ENCODE peak calls at places on chromosomes 16 and 17, in seven cellular contexts. U is HTR-8/SVneo; D is Calu3; K is stimulated activated CD4-positive, alpha-beta T cell treated with anti-CD3 and anti-CD28 coated beads, Interleukin-1b, Interleukin-23, amount 100 ng/mL, for 24 hours; V is NCI-H774; P is fibroblast of mammary gland; J is memory B cell. B is an unnamed sample.

GRCh38 chr16:55543470-55543869 is 23.0 kb upstream of the CAPNS2 start:
- DNase-seq in U (peak; percentile 8), P (peak; percentile 63), J (no peak), V (no peak), K (no peak), D (no peak), B (no peak)

GRCh38 chr17:7932949-7933348 is 943 bp downstream of the CNTROB start:
- DNase-seq in V (no peak), K (no peak), P (peak; percentile 77), U (peak; percentile 79), J (no peak), D (peak; percentile 22), B (peak; percentile 33)

GRCh38 chr16:25097304-25097988 is 14.1 kb upstream of the LCMT1 start:
- DNase-seq in D (no peak), K (no peak), J (no peak), V (no peak), P (no peak), U (no peak), B (no peak)

GRCh38 chr17:60386475-60387058 is 5.4 kb downstream of the USP32 start:
- DNase-seq in D (no peak), V (no peak), U (no peak), P (peak; percentile 6), K (no peak), J (no peak), B (no peak)

GRCh38 chr17:35918665-35919064 is 11.9 kb downstream of the RDM1 start:
- DNase-seq in D (no peak), U (no peak), K (no peak), P (no peak), V (no peak), J (no peak), B (no peak)

GRCh38 chr17:82439829-82440365 is 10.7 kb downstream of the CYBC1 start:
- DNase-seq in D (no peak), K (no peak), U (no peak), P (no peak), J (no peak), V (no peak), B (no peak)

GRCh38 chr16:12646490-12647274 is 157.0 kb downstream of the CPPED1 start:
- DNase-seq in K (no peak), D (peak; percentile 42), V (no peak), U (no peak), P (peak; percentile 24), J (no peak), B (no peak)

GRCh38 chr17:31803494-31804213 is 55.4 kb downstream of the COPRS start:
- DNase-seq in D (no peak), K (no peak), V (peak; percentile 72), P (no peak), J (no peak), U (no peak), B (peak; percentile 68)

GRCh38 chr16:73056911-73057310 is 9.0 kb upstream of the ZFHX3 start:
- DNase-seq in U (no peak), V (no peak), P (no peak), D (no peak), J (no peak), K (no peak), B (no peak)

GRCh38 chr17:41773190-41773588 is 13.3 kb downstream of the JUP start:
- DNase-seq in J (no peak), D (peak; percentile 98), V (no peak), K (no peak), U (peak; percentile 60), P (peak; percentile 86), B (peak; percentile 83)

GRCh38 chr16:2015117-2015946 is 4.3 kb upstream of the NPW start:
- DNase-seq in P (peak; percentile 69), V (no peak), J (no peak), D (peak; percentile 53), U (no peak), K (no peak), B (no peak)

GRCh38 chr17:45332989-45333701 is 16.3 kb upstream of the MAP3K14 start:
- DNase-seq in D (no peak), J (no peak), P (no peak), K (no peak), V (no peak), U (no peak), B (no peak)

GRCh38 chr17:17570207-17570797 is 21.2 kb downstream of the PEMT start:
- DNase-seq in K (no peak), J (no peak), P (no peak), U (peak; percentile 65), V (peak; percentile 6), D (peak; percentile 61), B (peak; percentile 81)

GRCh38 chr16:51538707-51539604 is 387.9 kb upstream of the SALL1 start:
- DNase-seq in P (peak; percentile 97), V (peak; percentile 54), U (peak; percentile 13), K (no peak), D (peak; percentile 60), J (no peak), B (no peak)

GRCh38 chr17:76682306-76682705 is 28.5 kb downstream of the MXRA7 start:
- DNase-seq in P (peak; percentile 81), D (no peak), V (no peak), U (no peak), K (no peak), J (no peak), B (no peak)

GRCh38 chr17:79089720-79090502 is 15.3 kb downstream of the ENGASE start:
- DNase-seq in D (no peak), K (no peak), J (no peak), V (no peak), P (no peak), U (no peak), B (no peak)

GRCh38 chr16:56426585-56426984 is 1.2 kb upstream of the AMFR start:
- DNase-seq in V (no peak), J (no peak), D (peak; percentile 36), K (no peak), U (no peak), P (peak; percentile 2), B (no peak)

GRCh38 chr17:62614142-62614541 is 13.3 kb upstream of the MRC2 start:
- DNase-seq in D (no peak), P (peak; percentile 94), J (no peak), V (no peak), U (peak; percentile 45), K (no peak), B (no peak)

GRCh38 chr17:8470447-8471047 is 34.9 kb downstream of the NDEL1 start:
- DNase-seq in V (no peak), U (no peak), P (peak; percentile 52), J (no peak), K (no peak), D (no peak), B (no peak)

GRCh38 chr16:69399361-69399760 is 13.6 kb upstream of the TERF2 start:
- DNase-seq in D (no peak), U (no peak), V (no peak), P (peak; percentile 78), K (no peak), J (no peak), B (no peak)

GRCh38 chr17:48457080-48457836 is 27.2 kb upstream of the SKAP1 start:
- DNase-seq in V (peak; percentile 81), P (peak; percentile 55), D (peak; percentile 86), J (peak; percentile 73), U (peak; percentile 81), K (peak; percentile 62), B (peak; percentile 56)

GRCh38 chr17:52157161-52157560 is 1.4 kb downstream of the CA10 start:
- DNase-seq in P (no peak), V (no peak), U (no peak), D (no peak), K (no peak), J (no peak), B (no peak)

GRCh38 chr16:23048164-23048563 is 101.1 kb downstream of the USP31 start:
- DNase-seq in D (no peak), V (no peak), K (no peak), P (no peak), J (no peak), U (no peak), B (no peak)

GRCh38 chr17:32356750-32357149 is 6.8 kb downstream of the ZNF207 start:
- DNase-seq in V (no peak), P (no peak), K (no peak), U (no peak), D (no peak), J (no peak), B (no peak)

GRCh38 chr16:77330332-77331043 is 104.3 kb downstream of the ADAMTS18 start:
- DNase-seq in J (no peak), K (no peak), U (no peak), V (no peak), P (no peak), D (no peak), B (peak; percentile 19)

GRCh38 chr17:82932146-82933005 is 92.6 kb upstream of the ZNF750 start:
- DNase-seq in V (no peak), P (peak; percentile 86), D (no peak), K (no peak), U (no peak), J (no peak), B (no peak)

GRCh38 chr17:65359016-65359415 is 202.4 kb downstream of the AXIN2 start:
- DNase-seq in V (no peak), K (no peak), D (peak; percentile 21), J (no peak), P (peak; percentile 83), U (peak; percentile 75), B (no peak)

GRCh38 chr17:6752068-6752909 is 3.6 kb upstream of the XAF1 start:
- DNase-seq in K (no peak), D (no peak), P (peak; percentile 100), J (no peak), V (no peak), U (peak; percentile 90), B (no peak)

GRCh38 chr17:2865228-2865627 is 69.0 kb downstream of the RAP1GAP2 start:
- DNase-seq in U (no peak), K (no peak), P (no peak), V (no peak), J (no peak), D (no peak), B (no peak)

GRCh38 chr17:41340934-41341861 is 9.4 kb downstream of the KRT33A start:
- DNase-seq in P (no peak), K (no peak), J (no peak), V (no peak), D (no peak), U (no peak), B (no peak)

GRCh38 chr16:77896357-77896972 is 108.1 kb downstream of the VAT1L start:
- DNase-seq in P (no peak), J (no peak), V (no peak), U (peak; percentile 18), D (no peak), K (no peak), B (no peak)

GRCh38 chr16:24054649-24055560 is 201.2 kb upstream of the CACNG3 start:
- DNase-seq in P (no peak), K (no peak), J (no peak), V (no peak), U (no peak), D (no peak), B (no peak)

GRCh38 chr16:69861276-69862030 is 89.7 kb upstream of the CLEC18A start:
- DNase-seq in K (no peak), D (no peak), V (no peak), U (no peak), J (no peak), P (peak; percentile 43), B (peak; percentile 36)

GRCh38 chr17:76204277-76204676 is 36.0 kb downstream of the RNF157 start:
- DNase-seq in D (no peak), V (no peak), K (no peak), P (peak; percentile 85), J (no peak), U (peak; percentile 84), B (no peak)

GRCh38 chr16:74271879-74272278 is 24.7 kb upstream of the PSMD7 start:
- DNase-seq in J (no peak), P (peak; percentile 8), K (no peak), V (no peak), D (no peak), U (no peak), B (no peak)

GRCh38 chr16:21610006-21610544 is 10.7 kb downstream of the METTL9 start:
- DNase-seq in P (no peak), U (no peak), V (no peak), D (no peak), K (no peak), J (no peak), B (no peak)